ENCODE peak calls at places on chromosomes 7 and 10, in ten cellular contexts. One of them, this sample, is unnamed.

GRCh38 chr10:55822096-55822495 is 539.0 kb downstream of the ZWINT start:
- DNase-seq in right lobe of liver: no peak
- DNase-seq in gastrocnemius medialis: no peak
- DNase-seq in IMR-90: no peak
- DNase-seq in adrenal gland: no peak
- DNase-seq in transverse colon: no peak
- DNase-seq in prostate gland: no peak
- DNase-seq in H54: no peak
- DNase-seq in tibial nerve: no peak
- DNase-seq in NB4: no peak
- DNase-seq in this sample: no peak

GRCh38 chr10:87661861-87662785 is 2.4 kb downstream of the PAPSS2 start:
- DNase-seq in gastrocnemius medialis: no peak
- DNase-seq in NB4: no peak
- DNase-seq in tibial nerve: no peak
- DNase-seq in adrenal gland: no peak
- DNase-seq in IMR-90: peak
- DNase-seq in prostate gland: no peak
- DNase-seq in transverse colon: no peak
- DNase-seq in right lobe of liver: no peak
- DNase-seq in H54: no peak
- DNase-seq in this sample: no peak

GRCh38 chr10:103281753-103282152 is 4.8 kb downstream of the INA start:
- DNase-seq in gastrocnemius medialis: no peak
- DNase-seq in adrenal gland: no peak
- DNase-seq in IMR-90: peak
- DNase-seq in tibial nerve: no peak
- DNase-seq in prostate gland: no peak
- DNase-seq in NB4: peak
- DNase-seq in transverse colon: no peak
- DNase-seq in H54: no peak
- DNase-seq in right lobe of liver: no peak
- DNase-seq in this sample: peak

GRCh38 chr10:130812381-130813148 is 499.0 kb downstream of the TCERG1L start:
- DNase-seq in right lobe of liver: no peak
- DNase-seq in adrenal gland: no peak
- DNase-seq in transverse colon: no peak
- DNase-seq in gastrocnemius medialis: no peak
- DNase-seq in tibial nerve: no peak
- DNase-seq in H54: no peak
- DNase-seq in IMR-90: no peak
- DNase-seq in NB4: no peak
- DNase-seq in prostate gland: no peak
- DNase-seq in this sample: no peak

GRCh38 chr10:78624791-78625190 is 444.0 kb upstream of the ZMIZ1 start:
- DNase-seq in adrenal gland: no peak
- DNase-seq in H54: no peak
- DNase-seq in IMR-90: no peak
- DNase-seq in NB4: no peak
- DNase-seq in tibial nerve: no peak
- DNase-seq in right lobe of liver: no peak
- DNase-seq in prostate gland: no peak
- DNase-seq in gastrocnemius medialis: no peak
- DNase-seq in transverse colon: no peak
- DNase-seq in this sample: no peak

GRCh38 chr10:121134711-121135110 is 283.5 kb downstream of the WDR11 start:
- DNase-seq in transverse colon: no peak
- DNase-seq in adrenal gland: no peak
- DNase-seq in gastrocnemius medialis: no peak
- DNase-seq in IMR-90: no peak
- DNase-seq in prostate gland: no peak
- DNase-seq in right lobe of liver: no peak
- DNase-seq in H54: no peak
- DNase-seq in tibial nerve: no peak
- DNase-seq in NB4: no peak
- DNase-seq in this sample: no peak

GRCh38 chr7:98727146-98727709 is 110.1 kb downstream of the NPTX2 start:
- DNase-seq in H54: no peak
- DNase-seq in adrenal gland: no peak
- DNase-seq in tibial nerve: no peak
- DNase-seq in transverse colon: no peak
- DNase-seq in gastrocnemius medialis: no peak
- DNase-seq in prostate gland: no peak
- DNase-seq in right lobe of liver: no peak
- DNase-seq in NB4: no peak
- DNase-seq in IMR-90: no peak
- DNase-seq in this sample: no peak

GRCh38 chr10:11626071-11626470 is 14.6 kb upstream of the USP6NL start:
- DNase-seq in NB4: no peak
- DNase-seq in adrenal gland: no peak
- DNase-seq in right lobe of liver: no peak
- DNase-seq in transverse colon: no peak
- DNase-seq in gastrocnemius medialis: no peak
- DNase-seq in prostate gland: no peak
- DNase-seq in H54: no peak
- DNase-seq in tibial nerve: no peak
- DNase-seq in IMR-90: no peak
- DNase-seq in this sample: no peak

GRCh38 chr10:79242620-79243152 is 104.6 kb upstream of the PPIF start:
- DNase-seq in NB4: peak
- DNase-seq in tibial nerve: peak
- DNase-seq in gastrocnemius medialis: peak
- DNase-seq in H54: no peak
- DNase-seq in transverse colon: peak
- DNase-seq in adrenal gland: peak
- DNase-seq in prostate gland: no peak
- DNase-seq in right lobe of liver: no peak
- DNase-seq in IMR-90: peak
- DNase-seq in this sample: peak

GRCh38 chr10:58028597-58029366 is 238.9 kb downstream of the IPMK start:
- DNase-seq in H54: peak
- DNase-seq in gastrocnemius medialis: no peak
- DNase-seq in prostate gland: no peak
- DNase-seq in adrenal gland: peak
- DNase-seq in transverse colon: no peak
- DNase-seq in IMR-90: peak
- DNase-seq in NB4: no peak
- DNase-seq in tibial nerve: no peak
- DNase-seq in right lobe of liver: no peak
- DNase-seq in this sample: no peak

GRCh38 chr7:69739182-69739581 is 140.9 kb downstream of the AUTS2 start:
- DNase-seq in IMR-90: no peak
- DNase-seq in tibial nerve: no peak
- DNase-seq in gastrocnemius medialis: no peak
- DNase-seq in NB4: no peak
- DNase-seq in adrenal gland: no peak
- DNase-seq in H54: no peak
- DNase-seq in right lobe of liver: no peak
- DNase-seq in prostate gland: no peak
- DNase-seq in transverse colon: no peak
- DNase-seq in this sample: no peak

GRCh38 chr10:3785251-3785848 is 341 bp upstream of the KLF6 start:
- DNase-seq in tibial nerve: peak
- DNase-seq in adrenal gland: peak
- DNase-seq in right lobe of liver: peak
- DNase-seq in prostate gland: peak
- DNase-seq in transverse colon: peak
- DNase-seq in gastrocnemius medialis: peak
- DNase-seq in NB4: peak
- DNase-seq in H54: peak
- DNase-seq in IMR-90: peak
- DNase-seq in this sample: peak

GRCh38 chr7:127256326-127256725 is 3.6 kb upstream of the GRM8 start:
- DNase-seq in adrenal gland: no peak
- DNase-seq in IMR-90: no peak
- DNase-seq in tibial nerve: no peak
- DNase-seq in gastrocnemius medialis: no peak
- DNase-seq in right lobe of liver: no peak
- DNase-seq in prostate gland: no peak
- DNase-seq in H54: no peak
- DNase-seq in transverse colon: no peak
- DNase-seq in NB4: no peak
- DNase-seq in this sample: no peak

GRCh38 chr10:58638406-58638805 is 125.7 kb downstream of the BICC1 start:
- DNase-seq in tibial nerve: no peak
- DNase-seq in right lobe of liver: no peak
- DNase-seq in H54: no peak
- DNase-seq in transverse colon: no peak
- DNase-seq in prostate gland: no peak
- DNase-seq in adrenal gland: no peak
- DNase-seq in NB4: no peak
- DNase-seq in IMR-90: no peak
- DNase-seq in gastrocnemius medialis: no peak
- DNase-seq in this sample: no peak

GRCh38 chr7:192035-192649 is at the start of gene FAM20C:
- DNase-seq in prostate gland: peak
- DNase-seq in H54: peak
- DNase-seq in transverse colon: peak
- DNase-seq in tibial nerve: peak
- DNase-seq in IMR-90: peak
- DNase-seq in gastrocnemius medialis: peak
- DNase-seq in right lobe of liver: peak
- DNase-seq in NB4: peak
- DNase-seq in adrenal gland: peak
- DNase-seq in this sample: peak

GRCh38 chr10:110916554-110917346 is 2.2 kb downstream of the BBIP1 start:
- DNase-seq in adrenal gland: no peak
- DNase-seq in transverse colon: no peak
- DNase-seq in tibial nerve: no peak
- DNase-seq in H54: no peak
- DNase-seq in IMR-90: peak
- DNase-seq in gastrocnemius medialis: no peak
- DNase-seq in NB4: peak
- DNase-seq in right lobe of liver: no peak
- DNase-seq in prostate gland: peak
- DNase-seq in this sample: peak

DNA sequence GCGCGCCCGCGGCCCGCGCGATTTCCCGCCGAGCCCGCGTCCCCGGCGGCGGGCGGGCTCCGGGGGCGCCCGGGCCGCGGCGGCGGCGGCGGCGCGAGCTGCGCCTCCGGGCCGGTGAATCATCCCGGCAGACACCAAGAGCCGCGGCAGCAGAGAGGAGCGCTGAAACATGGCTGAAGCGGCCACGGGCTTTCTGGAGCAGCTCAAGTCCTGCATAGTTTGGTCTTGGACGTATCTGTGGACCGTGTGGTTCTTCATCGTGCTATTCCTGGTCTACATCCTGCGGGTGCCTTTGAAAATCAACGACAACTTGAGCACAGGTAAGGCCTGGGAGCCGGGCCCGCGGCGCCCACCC is at the start of gene ST7:
- DNase-seq in H54: peak
- DNase-seq in transverse colon: peak
- DNase-seq in NB4: peak
- DNase-seq in right lobe of liver: no peak
- DNase-seq in gastrocnemius medialis: peak
- DNase-seq in IMR-90: peak
- DNase-seq in tibial nerve: no peak
- DNase-seq in prostate gland: peak
- DNase-seq in adrenal gland: peak
- DNase-seq in this sample: peak
- TF ChIP-seq POLR2A in H54: peak
- TF ChIP-seq POLR2A in transverse colon: peak
- TF ChIP-seq POLR2A in NB4: peak
- TF ChIP-seq POLR2A in right lobe of liver: no peak
- TF ChIP-seq POLR2A in gastrocnemius medialis: no peak
- TF ChIP-seq POLR2A in IMR-90: peak
- TF ChIP-seq POLR2A in tibial nerve: no peak
- TF ChIP-seq POLR2A in prostate gland: no peak
- TF ChIP-seq POLR2A in adrenal gland: peak
- TF ChIP-seq POLR2A in this sample: peak

DNA sequence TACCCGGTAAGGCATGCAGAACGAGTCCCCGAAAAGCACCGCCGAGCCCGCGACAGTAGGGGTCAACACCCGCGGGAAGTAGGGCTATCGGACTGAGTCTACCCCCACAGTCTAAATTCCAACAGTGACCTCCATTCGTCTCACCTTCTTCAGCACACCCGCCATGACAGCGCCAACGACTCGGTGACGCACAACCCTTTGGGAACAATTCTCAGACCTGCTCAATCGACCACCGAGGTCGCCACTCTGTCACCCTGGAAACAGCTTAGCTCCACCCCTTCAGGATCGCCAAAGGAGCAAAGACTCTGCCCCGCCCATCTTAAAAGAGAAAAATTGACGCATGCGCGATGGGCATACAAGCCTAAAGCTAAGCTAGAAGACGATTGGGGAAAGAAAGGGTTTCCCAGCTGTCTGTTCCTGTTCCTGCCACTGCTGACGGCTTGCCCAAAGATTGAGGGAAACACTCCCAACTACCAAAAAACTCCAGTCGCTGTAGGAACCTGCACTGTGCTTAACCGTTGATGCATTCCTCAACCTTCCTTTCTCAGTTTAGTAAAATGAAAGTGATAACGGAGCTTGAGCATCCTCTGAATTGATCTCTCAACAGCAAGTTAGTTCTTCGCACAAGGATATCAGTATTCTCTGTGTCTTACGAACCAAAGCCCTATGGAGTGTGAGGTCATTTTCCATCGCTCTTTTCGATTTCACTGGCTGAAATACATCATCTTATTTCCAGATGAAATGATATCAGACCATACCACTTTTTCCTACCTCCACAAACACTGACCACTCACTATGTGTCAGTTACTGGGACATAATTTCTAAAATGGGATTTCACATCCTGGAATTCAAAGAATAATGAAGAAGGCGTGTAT is at the start of gene NDUFA5:
- DNase-seq in transverse colon: peak
- DNase-seq in right lobe of liver: peak
- DNase-seq in IMR-90: peak
- DNase-seq in gastrocnemius medialis: peak
- DNase-seq in tibial nerve: peak
- DNase-seq in adrenal gland: peak
- DNase-seq in NB4: peak
- DNase-seq in H54: peak
- DNase-seq in prostate gland: peak
- DNase-seq in this sample: peak
- TF ChIP-seq POLR2A in transverse colon: peak
- TF ChIP-seq POLR2A in right lobe of liver: peak
- TF ChIP-seq POLR2A in IMR-90: peak
- TF ChIP-seq POLR2A in gastrocnemius medialis: peak
- TF ChIP-seq POLR2A in tibial nerve: peak
- TF ChIP-seq POLR2A in adrenal gland: peak
- TF ChIP-seq POLR2A in NB4: peak
- TF ChIP-seq POLR2A in H54: peak
- TF ChIP-seq POLR2A in prostate gland: peak
- TF ChIP-seq POLR2A in this sample: peak

GRCh38 chr10:114477285-114477684 is 73.0 kb upstream of the AFAP1L2 start:
- DNase-seq in right lobe of liver: no peak
- DNase-seq in adrenal gland: no peak
- DNase-seq in NB4: no peak
- DNase-seq in prostate gland: no peak
- DNase-seq in tibial nerve: peak
- DNase-seq in transverse colon: no peak
- DNase-seq in IMR-90: no peak
- DNase-seq in H54: no peak
- DNase-seq in gastrocnemius medialis: peak
- DNase-seq in this sample: no peak
- TF ChIP-seq POLR2A in right lobe of liver: no peak
- TF ChIP-seq POLR2A in adrenal gland: no peak
- TF ChIP-seq POLR2A in NB4: no peak
- TF ChIP-seq POLR2A in prostate gland: no peak
- TF ChIP-seq POLR2A in tibial nerve: peak
- TF ChIP-seq POLR2A in transverse colon: no peak
- TF ChIP-seq POLR2A in IMR-90: no peak
- TF ChIP-seq POLR2A in H54: no peak
- TF ChIP-seq POLR2A in gastrocnemius medialis: peak
- TF ChIP-seq POLR2A in this sample: no peak

GRCh38 chr7:25950488-25951413 is 201.2 kb upstream of the NFE2L3 start:
- DNase-seq in prostate gland: peak
- DNase-seq in IMR-90: peak
- DNase-seq in transverse colon: peak
- DNase-seq in gastrocnemius medialis: peak
- DNase-seq in H54: no peak
- DNase-seq in adrenal gland: peak
- DNase-seq in tibial nerve: peak
- DNase-seq in right lobe of liver: peak
- DNase-seq in NB4: peak
- DNase-seq in this sample: peak
- TF ChIP-seq POLR2A in prostate gland: peak
- TF ChIP-seq POLR2A in IMR-90: no peak
- TF ChIP-seq POLR2A in transverse colon: no peak
- TF ChIP-seq POLR2A in gastrocnemius medialis: no peak
- TF ChIP-seq POLR2A in H54: no peak
- TF ChIP-seq POLR2A in adrenal gland: peak
- TF ChIP-seq POLR2A in tibial nerve: peak
- TF ChIP-seq POLR2A in right lobe of liver: no peak
- TF ChIP-seq POLR2A in NB4: no peak
- TF ChIP-seq POLR2A in this sample: peak